ENCODE peak calls at places on chromosomes 6 and 20, in eight cellular contexts. X, M, I, N, J, K, A and U are unnamed samples.

GRCh38 chr6:152368761-152369624 is 268.2 kb downstream of the SYNE1 start:
- DNase-seq in K (no peak), J (peak), X (no peak), N (peak), A (no peak), M (no peak), I (no peak), U (peak)

GRCh38 chr6:15551798-15552197 is 111.0 kb downstream of the DTNBP1 start:
- DNase-seq in X (no peak), I (no peak), K (no peak), N (no peak), M (no peak), A (no peak), J (peak), U (no peak)

GRCh38 chr6:75381878-75382633 is 97.5 kb upstream of the TMEM30A start:
- DNase-seq in K (no peak), J (peak), M (no peak), X (no peak), A (no peak), I (no peak), N (no peak), U (no peak)

GRCh38 chr6:43942011-43942442 is 172.0 kb downstream of the VEGFA start:
- DNase-seq in X (no peak), N (no peak), J (no peak), I (no peak), K (no peak), A (no peak), M (no peak), U (no peak)

GRCh38 chr6:162580619-162581018 is 146.9 kb downstream of the PRKN start:
- DNase-seq in M (no peak), X (no peak), J (no peak), I (no peak), A (no peak), N (no peak), K (no peak), U (no peak)

GRCh38 chr6:27679308-27679967 is 206.5 kb upstream of the ZNF184 start:
- DNase-seq in J (peak), M (no peak), K (no peak), I (no peak), N (no peak), A (no peak), X (no peak), U (peak)

GRCh38 chr6:158253248-158253647 is 59.0 kb upstream of the TULP4 start:
- DNase-seq in I (no peak), M (no peak), X (no peak), J (no peak), A (no peak), K (no peak), N (no peak), U (no peak)

GRCh38 chr20:56925696-56926101 is 296.6 kb downstream of the TFAP2C start:
- DNase-seq in K (no peak), M (no peak), I (no peak), N (no peak), J (no peak), A (no peak), X (no peak), U (no peak)

GRCh38 chr6:35977308-35977707 is 47.1 kb downstream of the SLC26A8 start:
- DNase-seq in J (no peak), X (no peak), I (no peak), K (no peak), A (no peak), M (no peak), N (no peak), U (no peak)

GRCh38 chr6:132333639-132334516 is 67.4 kb downstream of the MOXD1 start:
- DNase-seq in I (peak), A (no peak), M (no peak), K (no peak), N (no peak), X (no peak), J (peak), U (peak)

GRCh38 chr6:85416049-85416448 is 33.8 kb upstream of the NT5E start:
- DNase-seq in K (no peak), J (peak), I (no peak), A (no peak), X (no peak), M (no peak), N (no peak), U (no peak)

GRCh38 chr6:47587503-47587902 is 109.9 kb downstream of the CD2AP start:
- DNase-seq in X (no peak), I (no peak), N (no peak), J (peak), K (no peak), A (no peak), M (no peak), U (no peak)

GRCh38 chr6:99614430-99615161 is 8.0 kb downstream of the PRDM13 start:
- DNase-seq in I (peak), A (no peak), M (no peak), J (no peak), K (no peak), X (no peak), N (peak), U (no peak)

GRCh38 chr6:64955435-64955848 is 751.6 kb downstream of the EYS start:
- DNase-seq in M (no peak), J (no peak), K (no peak), A (no peak), N (no peak), I (no peak), X (no peak), U (no peak)

GRCh38 chr20:4898282-4898681 is 103.0 kb downstream of the SLC23A2 start:
- DNase-seq in A (no peak), M (no peak), J (peak), N (peak), X (no peak), K (no peak), I (no peak), U (peak)

GRCh38 chr20:50372770-50373088 is 137.5 kb upstream of the PTPN1 start:
- DNase-seq in I (peak), N (no peak), K (no peak), A (no peak), J (no peak), M (no peak), X (no peak), U (no peak)

GRCh38 chr6:131400782-131401496 is 172.1 kb upstream of the ARG1 start:
- DNase-seq in K (no peak), X (no peak), A (no peak), N (no peak), J (no peak), I (no peak), M (no peak), U (peak)

GRCh38 chr6:33418690-33419291 is 884 bp upstream of the CUTA start:
- DNase-seq in J (peak), A (peak), X (no peak), N (no peak), K (no peak), I (no peak), M (no peak), U (no peak)

GRCh38 chr6:34018961-34019606 is 126.8 kb downstream of the GRM4 start:
- DNase-seq in A (no peak), I (no peak), M (no peak), X (no peak), N (no peak), K (no peak), J (no peak), U (no peak)

GRCh38 chr6:169092375-169092774 is 161.3 kb downstream of the THBS2 start:
- DNase-seq in N (no peak), J (peak), A (no peak), X (no peak), K (no peak), I (no peak), M (no peak), U (no peak)

GRCh38 chr20:49508435-49509199 is 26.1 kb upstream of the KCNB1 start:
- DNase-seq in A (no peak), N (peak), J (peak), X (no peak), I (peak), K (no peak), M (no peak), U (peak)

GRCh38 chr6:116034327-116034726 is 26.4 kb downstream of the FRK start:
- DNase-seq in K (no peak), I (no peak), N (no peak), M (no peak), A (no peak), J (peak), X (no peak), U (peak)